ENCODE peak calls at places on chromosome 15, in six cellular contexts. O, J, S, T, B and K are unnamed samples.
A peak's percentile ranks its signal among the peaks of the same experiment; 100 is the strongest.

GRCh38 chr15:29888651-29889050 is 66.4 kb upstream of the TJP1 start:
- DNase-seq in O (no peak), J (peak; percentile 41), S (no peak), T (no peak), B (no peak), K (no peak)

GRCh38 chr15:68439506-68439905 is 7.5 kb upstream of the ITGA11 start:
- DNase-seq in O (no peak), J (no peak), S (no peak), T (no peak), B (no peak), K (no peak)

GRCh38 chr15:42495361-42496212 is at the start of gene SNAP23:
- DNase-seq in O (peak; percentile 94), J (peak; percentile 87), S (peak; percentile 79), T (peak; percentile 86), B (peak; percentile 78), K (peak; percentile 91)

GRCh38 chr15:93861413-93861812 is 369.9 kb upstream of the MCTP2 start:
- DNase-seq in O (no peak), J (no peak), S (no peak), T (peak; percentile 2), B (no peak), K (no peak)

GRCh38 chr15:73594109-73594508 is 39.1 kb downstream of the NPTN start:
- DNase-seq in O (no peak), J (no peak), S (no peak), T (no peak), B (no peak), K (no peak)

GRCh38 chr15:95113041-95113440 is 881.7 kb downstream of the MCTP2 start:
- DNase-seq in O (no peak), J (no peak), S (no peak), T (no peak), B (no peak), K (no peak)

GRCh38 chr15:34855397-34855796 is 60.0 kb upstream of the ACTC1 start:
- DNase-seq in O (peak; percentile 79), J (peak; percentile 55), S (peak; percentile 58), T (no peak), B (no peak), K (peak; percentile 19)

GRCh38 chr15:55770261-55770660 is 27.3 kb upstream of the PRTG start:
- DNase-seq in O (no peak), J (no peak), S (no peak), T (no peak), B (no peak), K (no peak)

GRCh38 chr15:89157918-89158564 is 63.3 kb downstream of the RLBP1 start:
- DNase-seq in O (no peak), J (no peak), S (no peak), T (no peak), B (no peak), K (no peak)

GRCh38 chr15:27589782-27590181 is 509.3 kb downstream of the OCA2 start:
- DNase-seq in O (no peak), J (no peak), S (no peak), T (no peak), B (no peak), K (no peak)

GRCh38 chr15:49624046-49624445 is 3.2 kb downstream of the DTWD1 start:
- DNase-seq in O (no peak), J (peak; percentile 50), S (no peak), T (no peak), B (no peak), K (no peak)

GRCh38 chr15:56693761-56694160 is 39.5 kb downstream of the ZNF280D start:
- DNase-seq in O (no peak), J (peak; percentile 31), S (no peak), T (no peak), B (no peak), K (no peak)

GRCh38 chr15:57943766-57944165 is 121.7 kb downstream of the ALDH1A2 start:
- DNase-seq in O (no peak), J (no peak), S (no peak), T (no peak), B (no peak), K (no peak)

GRCh38 chr15:80474751-80475295 is 70.6 kb downstream of the ARNT2 start:
- DNase-seq in O (no peak), J (no peak), S (no peak), T (no peak), B (no peak), K (no peak)

GRCh38 chr15:86231864-86232801 is 152.5 kb downstream of the AGBL1 start:
- DNase-seq in O (peak; percentile 37), J (no peak), S (peak; percentile 28), T (peak; percentile 24), B (peak; percentile 1), K (peak; percentile 6)

GRCh38 chr15:96354731-96355560 is 24.4 kb downstream of the NR2F2 start:
- DNase-seq in O (no peak), J (peak; percentile 57), S (no peak), T (no peak), B (no peak), K (no peak)

GRCh38 chr15:26298666-26299065 is 435.5 kb upstream of the ATP10A start:
- DNase-seq in O (peak; percentile 39), J (no peak), S (no peak), T (no peak), B (no peak), K (no peak)

GRCh38 chr15:79179108-79179561 is 88.6 kb upstream of the RASGRF1 start:
- DNase-seq in O (peak; percentile 70), J (peak; percentile 30), S (no peak), T (no peak), B (no peak), K (peak; percentile 35)

GRCh38 chr15:62940755-62941361 is 101.7 kb upstream of the TPM1 start:
- DNase-seq in O (peak; percentile 97), J (peak; percentile 87), S (no peak), T (no peak), B (no peak), K (peak; percentile 67)

GRCh38 chr15:43509923-43510229 is 7.5 kb upstream of the MAP1A start:
- DNase-seq in O (peak; percentile 29), J (no peak), S (no peak), T (no peak), B (no peak), K (no peak)

GRCh38 chr15:65303687-65304392 is 637 bp upstream of the RNU5B-1 start:
- DNase-seq in O (peak; percentile 67), J (peak; percentile 66), S (peak; percentile 52), T (peak; percentile 71), B (no peak), K (no peak)

GRCh38 chr15:73873889-73874511 is 636 bp downstream of the TBC1D21 start:
- DNase-seq in O (peak; percentile 56), J (peak; percentile 39), S (no peak), T (peak; percentile 16), B (no peak), K (peak; percentile 18)